ENCODE peak calls at places on chromosomes 7 and 10, in nine cellular contexts. A, X, Q, V, D, J, B, I and H are unnamed samples.

GRCh38 chr10:6699336-6699735 is 119.3 kb upstream of the PRKCQ start:
- DNase-seq in Q (no peak), A (no peak), V (no peak), J (no peak), B (no peak), I (no peak), X (no peak), D (no peak), H (no peak)

GRCh38 chr7:92641921-92642511 is 51.8 kb upstream of the FAM133B start:
- DNase-seq in X (no peak), J (no peak), Q (no peak), D (no peak), B (no peak), I (no peak), V (no peak), A (no peak), H (no peak)

GRCh38 chr7:54544356-54545240 is 2.4 kb downstream of the VSTM2A start:
- DNase-seq in J (no peak), I (no peak), V (no peak), D (no peak), A (no peak), Q (no peak), X (no peak), B (no peak), H (peak; percentile 36)

GRCh38 chr7:25216837-25217236 is 11.4 kb downstream of the NPVF start:
- DNase-seq in Q (no peak), J (no peak), A (no peak), I (no peak), X (peak; percentile 71), D (no peak), V (peak; percentile 13), B (no peak), H (no peak)

GRCh38 chr7:51366930-51367613 is 50.5 kb upstream of the COBL start:
- DNase-seq in D (no peak), Q (no peak), V (peak; percentile 1), I (no peak), B (no peak), J (peak; percentile 84), A (peak; percentile 26), X (peak; percentile 83), H (peak; percentile 58)

GRCh38 chr10:33273295-33274002 is 61.0 kb downstream of the NRP1 start:
- DNase-seq in J (peak; percentile 78), Q (peak; percentile 94), X (peak; percentile 8), I (peak; percentile 86), V (peak; percentile 99), A (peak; percentile 76), B (peak; percentile 88), D (peak; percentile 85), H (peak; percentile 19)

GRCh38 chr10:100679327-100679726 is 66.1 kb upstream of the PAX2 start:
- DNase-seq in X (no peak), I (no peak), J (no peak), D (no peak), B (no peak), A (no peak), V (no peak), Q (no peak), H (no peak)

GRCh38 chr7:131131746-131132431 is 195.8 kb upstream of the MKLN1 start:
- DNase-seq in D (no peak), I (no peak), X (no peak), J (no peak), B (no peak), A (no peak), Q (no peak), V (no peak), H (no peak)

GRCh38 chr10:74925716-74926115 is 99.3 kb downstream of the KAT6B start:
- DNase-seq in A (no peak), D (no peak), X (no peak), I (peak; percentile 25), Q (no peak), J (no peak), V (no peak), B (no peak), H (no peak)

GRCh38 chr7:117048854-117049321 is 95.6 kb downstream of the ST7 start:
- DNase-seq in I (no peak), V (no peak), A (no peak), Q (no peak), D (no peak), X (no peak), J (no peak), B (no peak), H (no peak)

GRCh38 chr10:30432631-30433285 is 1.2 kb upstream of the MAP3K8 start:
- DNase-seq in V (no peak), B (peak; percentile 30), J (peak; percentile 55), I (peak; percentile 26), A (peak; percentile 50), Q (no peak), X (no peak), D (peak; percentile 55), H (no peak)

GRCh38 chr7:131330299-131330698 is 2.6 kb downstream of the MKLN1 start:
- DNase-seq in V (no peak), A (no peak), X (no peak), D (no peak), I (no peak), J (no peak), B (no peak), Q (no peak), H (no peak)

GRCh38 chr10:114184276-114184675 is 5.1 kb downstream of the TDRD1 start:
- DNase-seq in I (no peak), J (no peak), V (no peak), B (no peak), D (no peak), A (no peak), Q (no peak), X (no peak), H (no peak)

GRCh38 chr7:55969391-55969790 is 5.0 kb downstream of the NIPSNAP2 start:
- DNase-seq in D (no peak), J (no peak), V (no peak), B (no peak), X (no peak), I (no peak), Q (peak; percentile 76), A (no peak), H (no peak)

GRCh38 chr10:70604106-70604505 is 1.6 kb upstream of the PRF1 start:
- DNase-seq in Q (no peak), D (no peak), B (no peak), J (no peak), A (no peak), I (no peak), X (no peak), V (no peak), H (no peak)

GRCh38 chr10:20858292-20859124 is 38.6 kb downstream of the NEBL start:
- DNase-seq in B (no peak), D (no peak), X (no peak), V (no peak), J (no peak), A (no peak), Q (no peak), I (no peak), H (no peak)

GRCh38 chr10:85927952-85928677 is 438.5 kb downstream of the GRID1 start:
- DNase-seq in V (no peak), J (no peak), Q (no peak), I (peak; percentile 38), D (no peak), B (peak; percentile 27), A (no peak), X (no peak), H (no peak)

GRCh38 chr7:36644625-36645422 is 79.5 kb downstream of the AOAH start:
- DNase-seq in J (no peak), V (no peak), X (no peak), A (no peak), D (no peak), Q (no peak), B (no peak), I (no peak), H (no peak)

DNA sequence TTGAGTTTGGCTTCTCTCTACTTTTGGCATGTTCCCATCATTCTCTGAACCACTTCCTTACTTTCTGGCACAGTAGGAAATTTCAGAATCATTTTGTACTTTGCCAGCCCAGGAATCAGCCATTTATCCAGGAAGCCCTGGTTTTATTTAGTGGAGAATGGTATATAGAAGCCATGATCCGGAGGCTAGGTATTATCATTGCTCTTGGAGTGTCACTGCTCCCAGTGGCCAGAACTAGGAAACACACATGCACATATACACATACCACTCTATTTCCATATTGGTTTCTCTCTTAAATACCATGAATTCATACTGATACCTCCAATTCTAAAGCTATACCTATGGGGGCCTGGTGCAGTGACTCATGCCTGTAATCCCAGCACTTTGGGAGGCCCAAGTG is 36.3 kb downstream of the SUFU start:
- DNase-seq in X (no peak), J (peak; percentile 32), D (no peak), I (no peak), B (no peak), A (no peak), Q (no peak), V (no peak), H (no peak)
- TF ChIP-seq CTCF in X (peak; percentile 35), J (peak; percentile 11), D (no peak), I (no peak), B (peak; percentile 41), A (no peak), Q (no peak), V (peak; percentile 36), H (no peak)

GRCh38 chr7:148058092-148058491 is 532.5 kb upstream of the C7orf33 start:
- DNase-seq in J (no peak), X (no peak), V (no peak), Q (no peak), A (no peak), I (no peak), D (no peak), B (no peak), H (no peak)

GRCh38 chr7:148058753-148059152 is 531.8 kb upstream of the C7orf33 start:
- DNase-seq in X (no peak), B (no peak), A (no peak), I (no peak), D (no peak), V (no peak), Q (no peak), J (no peak), H (no peak)

DNA sequence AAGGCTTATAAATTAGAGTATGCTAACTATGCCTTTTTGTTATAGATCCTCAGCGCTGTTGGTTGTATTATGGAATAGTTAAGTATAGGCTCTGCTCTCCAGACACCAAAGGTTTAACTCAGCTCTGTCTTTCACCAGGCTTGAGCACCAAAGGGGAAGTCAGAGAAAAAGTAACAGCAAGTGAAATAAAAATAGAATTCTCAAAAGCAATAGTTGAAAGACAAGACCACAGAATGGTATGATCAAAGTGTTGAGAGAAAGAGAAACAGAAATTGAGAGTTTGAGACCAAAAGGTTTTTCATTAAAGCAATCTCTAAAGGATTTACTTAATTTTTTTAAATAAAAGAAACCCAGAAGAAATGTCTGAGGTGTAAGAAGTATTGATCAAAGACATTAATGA is 529.8 kb upstream of the C7orf33 start:
- DNase-seq in A (no peak), V (no peak), B (no peak), Q (no peak), I (no peak), D (no peak), X (no peak), J (no peak), H (no peak)
- TF ChIP-seq CTCF in A (no peak), V (no peak), B (no peak), Q (no peak), I (no peak), D (no peak), X (no peak), J (no peak), H (no peak)

GRCh38 chr7:57423768-57424167 is 26.2 kb upstream of the ZNF716 start:
- DNase-seq in B (no peak), J (no peak), I (no peak), V (no peak), Q (no peak), A (no peak), D (no peak), X (no peak), H (no peak)
- TF ChIP-seq CTCF in B (no peak), J (no peak), I (no peak), V (no peak), Q (no peak), A (no peak), D (no peak), X (no peak), H (no peak)

GRCh38 chr10:3935141-3935540 is 150.1 kb upstream of the KLF6 start:
- DNase-seq in B (no peak), A (peak; percentile 68), X (no peak), D (no peak), V (peak; percentile 57), J (no peak), Q (peak; percentile 90), I (peak; percentile 26), H (no peak)
- TF ChIP-seq CTCF in B (no peak), A (no peak), X (peak; percentile 19), D (no peak), V (peak; percentile 19), J (no peak), Q (no peak), I (no peak), H (no peak)